ENCODE peak calls at places on chromosomes 12 and 14, in six cellular contexts. A is mesendoderm, K is H9, O is neuronal stem cell, E is IMR-90, Z is H1. T is an unnamed sample.

GRCh38 chr14:37641117-37641516 is 45.7 kb downstream of the TTC6 start:
- DNase-seq in K (no peak), E (no peak), O (no peak), A (no peak), Z (no peak), T (no peak)

GRCh38 chr12:38384816-38385491 is 68.4 kb downstream of the ALG10B start:
- DNase-seq in K (peak; percentile 69), Z (peak; percentile 53), O (no peak), A (peak; percentile 81), E (no peak), T (no peak)

GRCh38 chr14:29710015-29710414 is 217.6 kb downstream of the PRKD1 start:
- DNase-seq in Z (no peak), O (no peak), K (no peak), A (no peak), E (peak; percentile 7), T (peak; percentile 7)

GRCh38 chr12:49147384-49147783 is 16.2 kb upstream of the TUBA1B start:
- DNase-seq in E (no peak), A (no peak), O (no peak), K (no peak), Z (no peak), T (no peak)

GRCh38 chr12:96335270-96335669 is 65.0 kb downstream of the CDK17 start:
- DNase-seq in K (no peak), O (no peak), Z (no peak), E (no peak), A (no peak), T (no peak)

GRCh38 chr14:69896080-69896479 is 16.9 kb downstream of the SMOC1 start:
- DNase-seq in E (no peak), O (no peak), A (no peak), Z (peak; percentile 4), K (no peak), T (no peak)

GRCh38 chr12:130214686-130215370 is 52.6 kb downstream of the FZD10 start:
- DNase-seq in A (peak; percentile 39), K (no peak), E (no peak), O (no peak), Z (no peak), T (no peak)

GRCh38 chr14:66228267-66228970 is 257.8 kb upstream of the CCDC196 start:
- DNase-seq in Z (no peak), K (no peak), O (no peak), A (no peak), E (no peak), T (no peak)

GRCh38 chr12:95663525-95663924 is 112.2 kb upstream of the USP44 start:
- DNase-seq in Z (no peak), K (no peak), O (no peak), E (no peak), A (no peak), T (no peak)

GRCh38 chr12:62784576-62784975 is 150.4 kb downstream of the PPM1H start:
- DNase-seq in E (no peak), Z (no peak), K (no peak), O (no peak), A (no peak), T (no peak)

GRCh38 chr14:102824832-102825231 is 47.6 kb downstream of the TRAF3 start:
- DNase-seq in O (no peak), Z (no peak), A (no peak), K (no peak), E (peak; percentile 86), T (peak; percentile 56)

GRCh38 chr14:71532349-71532748 is 399.9 kb upstream of the RGS6 start:
- DNase-seq in A (no peak), O (no peak), K (no peak), Z (no peak), E (peak; percentile 36), T (no peak)

GRCh38 chr12:115474525-115475353 is 790.8 kb upstream of the TBX3 start:
- DNase-seq in A (peak; percentile 49), Z (no peak), O (no peak), K (no peak), E (no peak), T (no peak)

GRCh38 chr12:55930771-55931316 is at the start of gene DGKA:
- DNase-seq in A (peak; percentile 62), E (peak; percentile 85), O (no peak), K (peak; percentile 69), Z (peak; percentile 78), T (peak; percentile 83)

GRCh38 chr14:31161274-31161673 is 46.3 kb downstream of the HECTD1 start:
- DNase-seq in O (no peak), K (no peak), Z (no peak), A (no peak), E (no peak), T (no peak)

GRCh38 chr12:122040579-122041386 is 19.1 kb downstream of the BCL7A start:
- DNase-seq in K (no peak), E (no peak), O (no peak), A (no peak), Z (no peak), T (no peak)

GRCh38 chr14:101551729-101552595 is 9.3 kb upstream of the DIO3 start:
- DNase-seq in A (no peak), E (no peak), O (no peak), K (no peak), Z (no peak), T (no peak)

GRCh38 chr14:21476526-21476924 is 234 bp downstream of the RAB2B start:
- DNase-seq in Z (no peak), K (no peak), E (no peak), A (no peak), O (no peak), T (peak; percentile 84)

GRCh38 chr14:88849717-88850116 is 25.3 kb downstream of the TTC8 start:
- DNase-seq in A (no peak), Z (no peak), K (no peak), O (no peak), E (no peak), T (no peak)

GRCh38 chr12:91574391-91574790 is 391.8 kb upstream of the DCN start:
- DNase-seq in K (no peak), O (no peak), Z (no peak), A (no peak), E (no peak), T (peak; percentile 42)

GRCh38 chr14:35985504-35986218 is 159.5 kb downstream of the BRMS1L start:
- DNase-seq in E (no peak), Z (no peak), A (no peak), O (no peak), K (no peak), T (peak; percentile 18)

GRCh38 chr12:16165506-16165905 is 112.0 kb downstream of the SLC15A5 start:
- DNase-seq in E (peak; percentile 47), Z (no peak), K (peak; percentile 39), A (peak; percentile 70), O (peak; percentile 54), T (peak; percentile 40)

GRCh38 chr14:104665092-104665662 is 24.2 kb upstream of the INF2 start:
- DNase-seq in Z (no peak), O (no peak), E (peak; percentile 33), K (no peak), A (no peak), T (peak; percentile 47)
- H4K8ac ChIP-seq in Z (no peak overlapping the region), O (peak overlapping the region; percentile 95), E (peak overlapping the region; percentile 82), K (no peak overlapping the region), A (no peak overlapping the region), T (peak overlapping the region; percentile 94)

GRCh38 chr14:85960781-85961180 is 430.8 kb downstream of the FLRT2 start:
- DNase-seq in A (no peak), K (no peak), Z (no peak), O (no peak), E (no peak), T (no peak)
- H3K23ac ChIP-seq in A (no peak overlapping the region), K (no peak overlapping the region), Z (no peak overlapping the region), O (no peak overlapping the region), E (no peak overlapping the region), T (no peak overlapping the region)

DNA sequence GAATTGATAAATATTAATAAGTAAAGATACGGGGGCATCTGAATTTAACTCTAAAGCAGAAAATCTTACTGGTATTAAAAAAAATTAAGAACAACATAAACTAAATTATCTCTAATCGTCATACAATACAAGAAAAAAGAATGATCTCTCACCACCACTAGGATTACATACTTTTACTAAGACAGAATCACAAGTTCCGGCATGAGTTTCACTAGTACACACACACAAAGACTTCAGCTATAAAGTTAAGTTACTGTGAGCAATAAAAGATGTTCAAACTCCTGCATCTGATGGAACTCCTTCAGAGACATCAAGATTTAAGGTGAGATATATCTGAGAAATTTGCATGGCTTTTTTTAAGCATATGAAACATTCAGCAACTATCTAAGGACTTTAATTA is 21.9 kb downstream of the CEP128 start:
- DNase-seq in E (no peak), A (no peak), O (no peak), K (no peak), Z (no peak), T (no peak)
- H4K8ac ChIP-seq in E (no peak overlapping the region), A (no peak overlapping the region), O (no peak overlapping the region), K (no peak overlapping the region), Z (no peak overlapping the region), T (no peak overlapping the region)

GRCh38 chr14:95062220-95062619 is 95.1 kb downstream of the DICER1 start:
- DNase-seq in A (no peak), O (no peak), K (no peak), E (no peak), Z (no peak), T (no peak)
- H3K23ac ChIP-seq in A (no peak overlapping the region), O (no peak overlapping the region), K (no peak overlapping the region), E (no peak overlapping the region), Z (no peak overlapping the region), T (no peak overlapping the region)

DNA sequence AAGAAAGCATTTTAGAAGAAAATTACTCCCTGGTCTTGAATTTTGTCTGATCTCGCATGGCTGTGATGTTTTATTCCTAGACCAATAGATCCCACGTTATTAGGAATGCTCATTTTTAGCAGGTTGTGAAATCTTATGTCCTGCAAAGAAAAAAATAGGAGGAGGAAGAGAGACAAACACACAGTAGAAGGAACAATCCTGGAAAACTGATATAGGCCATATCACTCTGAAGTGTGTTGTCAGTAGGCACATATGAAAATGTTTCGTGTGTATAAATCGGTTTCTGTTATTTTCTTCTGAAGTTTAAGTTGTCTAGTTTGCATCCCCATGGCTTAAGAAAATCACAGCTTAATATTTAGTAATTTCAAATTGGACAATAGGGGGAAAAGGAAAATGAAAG is 12.4 kb downstream of the SLCO1B3 start:
- DNase-seq in O (no peak), K (no peak), A (no peak), Z (no peak), E (no peak), T (no peak)
- H4K8ac ChIP-seq in O (no peak overlapping the region), K (no peak overlapping the region), A (no peak overlapping the region), Z (no peak overlapping the region), E (no peak overlapping the region), T (no peak overlapping the region)

DNA sequence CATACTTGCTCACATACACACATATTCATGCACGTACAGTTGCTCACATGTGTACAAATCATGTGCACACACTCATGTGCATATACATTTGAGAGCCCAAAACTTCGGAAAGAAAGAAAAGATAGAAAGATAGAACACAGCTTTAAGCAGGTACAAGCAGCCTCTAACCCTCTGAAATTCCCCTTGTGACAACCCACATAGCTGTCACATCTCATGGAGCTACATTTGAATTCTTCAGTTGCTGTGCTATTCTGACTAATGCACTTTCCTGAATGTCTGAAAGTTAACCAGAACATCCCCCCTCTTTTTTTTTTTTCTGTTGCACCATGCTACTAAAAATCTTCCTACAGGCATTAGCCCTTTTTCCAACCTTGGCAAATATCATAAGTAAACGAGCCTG is 51.9 kb upstream of the KCNA5 start:
- DNase-seq in K (no peak), Z (no peak), O (no peak), E (no peak), A (no peak), T (no peak)
- H3K23ac ChIP-seq in K (no peak overlapping the region), Z (no peak overlapping the region), O (no peak overlapping the region), E (no peak overlapping the region), A (no peak overlapping the region), T (no peak overlapping the region)

T was measured in mesenchymal stem cell.